ENCODE peak calls at places on chromosomes 16 and 17, in seven cellular contexts. D, S, B, L, T, N and W are unnamed samples.

GRCh38 chr17:38600416-38600815 is 5.3 kb downstream of the SRCIN1 start:
- DNase-seq in D (no peak), S (no peak), B (no peak), L (no peak), T (no peak), N (no peak), W (no peak)

GRCh38 chr16:69494993-69495392 is 70.6 kb downstream of the CYB5B start:
- DNase-seq in D (no peak), S (peak; percentile 74), B (no peak), L (no peak), T (no peak), N (peak; percentile 20), W (no peak)

GRCh38 chr16:85485379-85485778 is 127.7 kb upstream of the GSE1 start:
- DNase-seq in D (no peak), S (no peak), B (peak; percentile 31), L (no peak), T (no peak), N (no peak), W (no peak)

GRCh38 chr17:10063730-10064221 is 134.6 kb downstream of the GAS7 start:
- DNase-seq in D (peak; percentile 31), S (no peak), B (no peak), L (no peak), T (no peak), N (no peak), W (no peak)

GRCh38 chr16:929227-929669 is 41.5 kb downstream of the LMF1 start:
- DNase-seq in D (no peak), S (no peak), B (no peak), L (no peak), T (no peak), N (no peak), W (no peak)

GRCh38 chr17:36867716-36868115 is 69.6 kb upstream of the LHX1 start:
- DNase-seq in D (no peak), S (no peak), B (no peak), L (no peak), T (no peak), N (no peak), W (no peak)

GRCh38 chr16:7160093-7160492 is 172.6 kb upstream of the RBFOX1 start:
- DNase-seq in D (no peak), S (no peak), B (no peak), L (no peak), T (no peak), N (no peak), W (no peak)

GRCh38 chr16:51666821-51667220 is 515.8 kb upstream of the SALL1 start:
- DNase-seq in D (no peak), S (no peak), B (peak; percentile 4), L (no peak), T (peak; percentile 9), N (no peak), W (no peak)

GRCh38 chr16:48829361-48829760 is 219.4 kb upstream of the N4BP1 start:
- DNase-seq in D (no peak), S (no peak), B (peak; percentile 22), L (no peak), T (no peak), N (no peak), W (no peak)

GRCh38 chr16:71631776-71632175 is 5.8 kb downstream of the MARVELD3 start:
- DNase-seq in D (no peak), S (no peak), B (no peak), L (no peak), T (no peak), N (no peak), W (no peak)

GRCh38 chr17:59180626-59181025 is 25.1 kb downstream of the PRR11 start:
- DNase-seq in D (no peak), S (no peak), B (no peak), L (no peak), T (no peak), N (no peak), W (no peak)

GRCh38 chr17:57623620-57624019 is 121.5 kb downstream of the CCDC182 start:
- DNase-seq in D (no peak), S (no peak), B (no peak), L (no peak), T (no peak), N (no peak), W (no peak)

GRCh38 chr17:58755577-58756245 is at the start of gene PPM1E:
- DNase-seq in D (peak; percentile 26), S (peak; percentile 91), B (peak; percentile 95), L (no peak), T (no peak), N (no peak), W (peak; percentile 23)

GRCh38 chr16:9077001-9077809 is 14.2 kb upstream of the HAPSTR1 start:
- DNase-seq in D (peak; percentile 88), S (no peak), B (no peak), L (peak; percentile 95), T (no peak), N (no peak), W (no peak)

GRCh38 chr17:48486557-48486956 is 44.3 kb downstream of the HOXB1 start:
- DNase-seq in D (peak; percentile 100), S (no peak), B (no peak), L (peak; percentile 91), T (peak; percentile 94), N (peak; percentile 80), W (no peak)

GRCh38 chr17:9050801-9051401 is 29.6 kb downstream of the NTN1 start:
- DNase-seq in D (no peak), S (no peak), B (no peak), L (no peak), T (no peak), N (no peak), W (no peak)

GRCh38 chr16:1642148-1642547 is 30.0 kb downstream of the CRAMP1 start:
- DNase-seq in D (no peak), S (no peak), B (no peak), L (no peak), T (no peak), N (no peak), W (no peak)

GRCh38 chr16:23578096-23578830 is 17.9 kb downstream of the NDUFAB1 start:
- DNase-seq in D (peak; percentile 24), S (no peak), B (no peak), L (no peak), T (no peak), N (no peak), W (no peak)

GRCh38 chr17:28395968-28396367 is 10.0 kb downstream of the SLC46A1 start:
- DNase-seq in D (no peak), S (no peak), B (no peak), L (no peak), T (no peak), N (no peak), W (no peak)

GRCh38 chr17:39929657-39930407 is 2.3 kb downstream of the LRRC3C start:
- DNase-seq in D (peak; percentile 82), S (no peak), B (no peak), L (peak; percentile 83), T (peak; percentile 43), N (no peak), W (no peak)

GRCh38 chr16:67534420-67534819 is 5.8 kb downstream of the RIPOR1 start:
- DNase-seq in D (no peak), S (no peak), B (no peak), L (no peak), T (no peak), N (no peak), W (no peak)

GRCh38 chr16:88338896-88339295 is 43.9 kb upstream of the ZNF469 start:
- DNase-seq in D (no peak), S (no peak), B (no peak), L (no peak), T (no peak), N (no peak), W (no peak)

GRCh38 chr16:49835116-49835880 is 20.6 kb downstream of the ZNF423 start:
- DNase-seq in D (no peak), S (no peak), B (no peak), L (no peak), T (no peak), N (no peak), W (no peak)

GRCh38 chr17:8021565-8022357 is 17.1 kb upstream of the ALOX15B start:
- DNase-seq in D (no peak), S (no peak), B (no peak), L (no peak), T (no peak), N (no peak), W (no peak)

GRCh38 chr16:27404163-27404823 is 2.3 kb downstream of the IL21R start:
- DNase-seq in D (no peak), S (no peak), B (no peak), L (no peak), T (no peak), N (no peak), W (no peak)

GRCh38 chr17:62692721-62693431 is 65.4 kb downstream of the MRC2 start:
- DNase-seq in D (no peak), S (peak; percentile 60), B (no peak), L (no peak), T (no peak), N (peak; percentile 32), W (no peak)

GRCh38 chr17:68484458-68484857 is 27.2 kb upstream of the WIPI1 start:
- DNase-seq in D (no peak), S (no peak), B (no peak), L (no peak), T (no peak), N (no peak), W (no peak)

GRCh38 chr17:8649157-8650118 is 18.9 kb upstream of the MYH10 start:
- DNase-seq in D (peak; percentile 95), S (no peak), B (no peak), L (peak; percentile 88), T (peak; percentile 92), N (no peak), W (no peak)

GRCh38 chr16:20660325-20660724 is 37.2 kb downstream of the ACSM1 start:
- DNase-seq in D (no peak), S (no peak), B (no peak), L (no peak), T (no peak), N (no peak), W (no peak)

GRCh38 chr17:79324219-79324618 is 249.6 kb downstream of the ENGASE start:
- DNase-seq in D (no peak), S (no peak), B (no peak), L (no peak), T (no peak), N (no peak), W (no peak)

GRCh38 chr16:87129771-87130170 is 187.4 kb downstream of the C16orf95 start:
- DNase-seq in D (peak; percentile 37), S (no peak), B (no peak), L (peak; percentile 69), T (no peak), N (no peak), W (no peak)

GRCh38 chr17:67276075-67276474 is 31.1 kb upstream of the HELZ start:
- DNase-seq in D (no peak), S (peak; percentile 54), B (no peak), L (no peak), T (no peak), N (peak; percentile 49), W (no peak)

GRCh38 chr16:89332248-89333245 is 115.0 kb downstream of the ZNF778 start:
- DNase-seq in D (no peak), S (no peak), B (no peak), L (no peak), T (no peak), N (no peak), W (no peak)

GRCh38 chr16:73145166-73145565 is 97.2 kb upstream of the ZFHX3 start:
- DNase-seq in D (no peak), S (no peak), B (no peak), L (no peak), T (no peak), N (no peak), W (no peak)

GRCh38 chr17:67244621-67245072 is 349 bp downstream of the HELZ start:
- DNase-seq in D (no peak), S (peak; percentile 32), B (no peak), L (no peak), T (no peak), N (no peak), W (peak; percentile 55)

GRCh38 chr17:81429353-81429774 is 34.1 kb downstream of the BAHCC1 start:
- DNase-seq in D (peak; percentile 67), S (no peak), B (peak; percentile 87), L (peak; percentile 43), T (peak; percentile 53), N (peak; percentile 74), W (peak; percentile 32)

GRCh38 chr17:75832164-75832651 is 12.0 kb downstream of the UNC13D start:
- DNase-seq in D (peak; percentile 85), S (no peak), B (no peak), L (peak; percentile 68), T (peak; percentile 60), N (no peak), W (no peak)